ENCODE peak calls at places on chromosomes 13 and 19, in seven cellular contexts. One of them, this sample, is unnamed.

GRCh38 chr13:80030491-80030890 is 310.4 kb downstream of the SPRY2 start:
- DNase-seq in activated CD8-positive, alpha-beta memory T cell treated with anti-CD3 and anti-CD28 coated beads for 1 hour: no peak
- DNase-seq in BE2C: peak
- DNase-seq in Peyer's patch: peak
- DNase-seq in nucleus accumbens: peak
- DNase-seq in astrocyte of the hippocampus: peak
- DNase-seq in NCI-H82: no peak
- DNase-seq in this sample: peak

GRCh38 chr13:28819046-28819747 is 942 bp upstream of the MTUS2 start:
- DNase-seq in activated CD8-positive, alpha-beta memory T cell treated with anti-CD3 and anti-CD28 coated beads for 1 hour: no peak
- DNase-seq in BE2C: peak
- DNase-seq in Peyer's patch: no peak
- DNase-seq in nucleus accumbens: no peak
- DNase-seq in astrocyte of the hippocampus: peak
- DNase-seq in NCI-H82: no peak
- DNase-seq in this sample: no peak

GRCh38 chr13:30629527-30629926 is 11.8 kb downstream of the USPL1 start:
- DNase-seq in activated CD8-positive, alpha-beta memory T cell treated with anti-CD3 and anti-CD28 coated beads for 1 hour: no peak
- DNase-seq in BE2C: no peak
- DNase-seq in Peyer's patch: no peak
- DNase-seq in nucleus accumbens: no peak
- DNase-seq in astrocyte of the hippocampus: no peak
- DNase-seq in NCI-H82: no peak
- DNase-seq in this sample: no peak

GRCh38 chr19:16496613-16496983 is 404 bp downstream of the C19orf44 start:
- DNase-seq in activated CD8-positive, alpha-beta memory T cell treated with anti-CD3 and anti-CD28 coated beads for 1 hour: no peak
- DNase-seq in BE2C: no peak
- DNase-seq in Peyer's patch: peak
- DNase-seq in nucleus accumbens: no peak
- DNase-seq in astrocyte of the hippocampus: peak
- DNase-seq in NCI-H82: no peak
- DNase-seq in this sample: no peak

GRCh38 chr13:106534844-106535551 is 464 bp downstream of the EFNB2 start:
- DNase-seq in activated CD8-positive, alpha-beta memory T cell treated with anti-CD3 and anti-CD28 coated beads for 1 hour: peak
- DNase-seq in BE2C: peak
- DNase-seq in Peyer's patch: peak
- DNase-seq in nucleus accumbens: no peak
- DNase-seq in astrocyte of the hippocampus: peak
- DNase-seq in NCI-H82: no peak
- DNase-seq in this sample: no peak

GRCh38 chr13:40874138-40874776 is 84.8 kb downstream of the SLC25A15 start:
- DNase-seq in activated CD8-positive, alpha-beta memory T cell treated with anti-CD3 and anti-CD28 coated beads for 1 hour: no peak
- DNase-seq in BE2C: no peak
- DNase-seq in Peyer's patch: no peak
- DNase-seq in nucleus accumbens: no peak
- DNase-seq in astrocyte of the hippocampus: peak
- DNase-seq in NCI-H82: no peak
- DNase-seq in this sample: no peak

GRCh38 chr19:29271341-29271740 is 58.4 kb upstream of the UQCRFS1 start:
- DNase-seq in activated CD8-positive, alpha-beta memory T cell treated with anti-CD3 and anti-CD28 coated beads for 1 hour: no peak
- DNase-seq in BE2C: no peak
- DNase-seq in Peyer's patch: no peak
- DNase-seq in nucleus accumbens: no peak
- DNase-seq in astrocyte of the hippocampus: no peak
- DNase-seq in NCI-H82: no peak
- DNase-seq in this sample: no peak

GRCh38 chr13:101612736-101613135 is 160.3 kb downstream of the ITGBL1 start:
- DNase-seq in activated CD8-positive, alpha-beta memory T cell treated with anti-CD3 and anti-CD28 coated beads for 1 hour: no peak
- DNase-seq in BE2C: no peak
- DNase-seq in Peyer's patch: no peak
- DNase-seq in nucleus accumbens: no peak
- DNase-seq in astrocyte of the hippocampus: no peak
- DNase-seq in NCI-H82: no peak
- DNase-seq in this sample: no peak

GRCh38 chr19:2053601-2054389 is 2.8 kb upstream of the MKNK2 start:
- DNase-seq in activated CD8-positive, alpha-beta memory T cell treated with anti-CD3 and anti-CD28 coated beads for 1 hour: no peak
- DNase-seq in BE2C: peak
- DNase-seq in Peyer's patch: no peak
- DNase-seq in nucleus accumbens: no peak
- DNase-seq in astrocyte of the hippocampus: no peak
- DNase-seq in NCI-H82: no peak
- DNase-seq in this sample: no peak

GRCh38 chr19:14479985-14480694 is 5.0 kb upstream of the PTGER1 start:
- DNase-seq in activated CD8-positive, alpha-beta memory T cell treated with anti-CD3 and anti-CD28 coated beads for 1 hour: peak
- DNase-seq in BE2C: peak
- DNase-seq in Peyer's patch: no peak
- DNase-seq in nucleus accumbens: no peak
- DNase-seq in astrocyte of the hippocampus: peak
- DNase-seq in NCI-H82: peak
- DNase-seq in this sample: no peak

GRCh38 chr19:42092350-42092749 is 16.4 kb downstream of the ZNF574 start:
- DNase-seq in activated CD8-positive, alpha-beta memory T cell treated with anti-CD3 and anti-CD28 coated beads for 1 hour: peak
- DNase-seq in BE2C: peak
- DNase-seq in Peyer's patch: no peak
- DNase-seq in nucleus accumbens: no peak
- DNase-seq in astrocyte of the hippocampus: no peak
- DNase-seq in NCI-H82: peak
- DNase-seq in this sample: no peak

GRCh38 chr13:22218784-22219183 is 547.9 kb downstream of the FGF9 start:
- DNase-seq in activated CD8-positive, alpha-beta memory T cell treated with anti-CD3 and anti-CD28 coated beads for 1 hour: no peak
- DNase-seq in BE2C: no peak
- DNase-seq in Peyer's patch: no peak
- DNase-seq in nucleus accumbens: no peak
- DNase-seq in astrocyte of the hippocampus: no peak
- DNase-seq in NCI-H82: no peak
- DNase-seq in this sample: no peak

GRCh38 chr13:44816701-44817684 is 172.3 kb downstream of the NUFIP1 start:
- DNase-seq in activated CD8-positive, alpha-beta memory T cell treated with anti-CD3 and anti-CD28 coated beads for 1 hour: no peak
- DNase-seq in BE2C: no peak
- DNase-seq in Peyer's patch: no peak
- DNase-seq in nucleus accumbens: no peak
- DNase-seq in astrocyte of the hippocampus: no peak
- DNase-seq in NCI-H82: no peak
- DNase-seq in this sample: no peak

GRCh38 chr19:15248648-15249559 is 16.7 kb upstream of the EPHX3 start:
- DNase-seq in activated CD8-positive, alpha-beta memory T cell treated with anti-CD3 and anti-CD28 coated beads for 1 hour: no peak
- DNase-seq in BE2C: no peak
- DNase-seq in Peyer's patch: peak
- DNase-seq in nucleus accumbens: no peak
- DNase-seq in astrocyte of the hippocampus: peak
- DNase-seq in NCI-H82: no peak
- DNase-seq in this sample: no peak

GRCh38 chr19:5921777-5922176 is 7.7 kb downstream of the CAPS start:
- DNase-seq in activated CD8-positive, alpha-beta memory T cell treated with anti-CD3 and anti-CD28 coated beads for 1 hour: no peak
- DNase-seq in BE2C: no peak
- DNase-seq in Peyer's patch: no peak
- DNase-seq in nucleus accumbens: no peak
- DNase-seq in astrocyte of the hippocampus: no peak
- DNase-seq in NCI-H82: no peak
- DNase-seq in this sample: no peak

GRCh38 chr19:1394252-1395193 is 6.8 kb downstream of the GAMT start:
- DNase-seq in activated CD8-positive, alpha-beta memory T cell treated with anti-CD3 and anti-CD28 coated beads for 1 hour: no peak
- DNase-seq in BE2C: no peak
- DNase-seq in Peyer's patch: no peak
- DNase-seq in nucleus accumbens: peak
- DNase-seq in astrocyte of the hippocampus: peak
- DNase-seq in NCI-H82: peak
- DNase-seq in this sample: no peak

GRCh38 chr19:3768015-3768747 is 3.8 kb downstream of the RAX2 start:
- DNase-seq in activated CD8-positive, alpha-beta memory T cell treated with anti-CD3 and anti-CD28 coated beads for 1 hour: no peak
- DNase-seq in BE2C: no peak
- DNase-seq in Peyer's patch: no peak
- DNase-seq in nucleus accumbens: no peak
- DNase-seq in astrocyte of the hippocampus: no peak
- DNase-seq in NCI-H82: peak
- DNase-seq in this sample: no peak

GRCh38 chr19:17328517-17329060 is 6.1 kb downstream of the ANO8 start:
- DNase-seq in activated CD8-positive, alpha-beta memory T cell treated with anti-CD3 and anti-CD28 coated beads for 1 hour: no peak
- DNase-seq in BE2C: no peak
- DNase-seq in Peyer's patch: no peak
- DNase-seq in nucleus accumbens: no peak
- DNase-seq in astrocyte of the hippocampus: no peak
- DNase-seq in NCI-H82: no peak
- DNase-seq in this sample: no peak

GRCh38 chr13:63541336-63541735 is 2125.7 kb upstream of the PCDH20 start:
- DNase-seq in activated CD8-positive, alpha-beta memory T cell treated with anti-CD3 and anti-CD28 coated beads for 1 hour: no peak
- DNase-seq in BE2C: no peak
- DNase-seq in Peyer's patch: no peak
- DNase-seq in nucleus accumbens: no peak
- DNase-seq in astrocyte of the hippocampus: no peak
- DNase-seq in NCI-H82: no peak
- DNase-seq in this sample: no peak

GRCh38 chr13:23851106-23851505 is 38.1 kb downstream of the MIPEP start:
- DNase-seq in activated CD8-positive, alpha-beta memory T cell treated with anti-CD3 and anti-CD28 coated beads for 1 hour: no peak
- DNase-seq in BE2C: no peak
- DNase-seq in Peyer's patch: no peak
- DNase-seq in nucleus accumbens: no peak
- DNase-seq in astrocyte of the hippocampus: peak
- DNase-seq in NCI-H82: no peak
- DNase-seq in this sample: no peak

GRCh38 chr13:32736648-32737047 is 150.4 kb downstream of the PDS5B start:
- DNase-seq in activated CD8-positive, alpha-beta memory T cell treated with anti-CD3 and anti-CD28 coated beads for 1 hour: no peak
- DNase-seq in BE2C: no peak
- DNase-seq in Peyer's patch: no peak
- DNase-seq in nucleus accumbens: no peak
- DNase-seq in astrocyte of the hippocampus: no peak
- DNase-seq in NCI-H82: no peak
- DNase-seq in this sample: no peak

GRCh38 chr13:50529154-50529882 is 314.2 kb downstream of the DLEU7 start:
- DNase-seq in activated CD8-positive, alpha-beta memory T cell treated with anti-CD3 and anti-CD28 coated beads for 1 hour: no peak
- DNase-seq in BE2C: peak
- DNase-seq in Peyer's patch: peak
- DNase-seq in nucleus accumbens: peak
- DNase-seq in astrocyte of the hippocampus: peak
- DNase-seq in NCI-H82: no peak
- DNase-seq in this sample: peak

GRCh38 chr13:99307247-99307646 is at the start of gene GPR183:
- DNase-seq in activated CD8-positive, alpha-beta memory T cell treated with anti-CD3 and anti-CD28 coated beads for 1 hour: no peak
- DNase-seq in BE2C: no peak
- DNase-seq in Peyer's patch: no peak
- DNase-seq in nucleus accumbens: no peak
- DNase-seq in astrocyte of the hippocampus: peak
- DNase-seq in NCI-H82: no peak
- DNase-seq in this sample: no peak

GRCh38 chr19:50167314-50167721 is 4.2 kb upstream of the IZUMO2 start:
- DNase-seq in activated CD8-positive, alpha-beta memory T cell treated with anti-CD3 and anti-CD28 coated beads for 1 hour: no peak
- DNase-seq in BE2C: peak
- DNase-seq in Peyer's patch: peak
- DNase-seq in nucleus accumbens: no peak
- DNase-seq in astrocyte of the hippocampus: peak
- DNase-seq in NCI-H82: no peak
- DNase-seq in this sample: no peak

GRCh38 chr13:51298812-51299211 is 40.7 kb upstream of the SERPINE3 start:
- DNase-seq in activated CD8-positive, alpha-beta memory T cell treated with anti-CD3 and anti-CD28 coated beads for 1 hour: no peak
- DNase-seq in BE2C: no peak
- DNase-seq in Peyer's patch: no peak
- DNase-seq in nucleus accumbens: no peak
- DNase-seq in astrocyte of the hippocampus: no peak
- DNase-seq in NCI-H82: peak
- DNase-seq in this sample: no peak

GRCh38 chr19:31110331-31110730 is 238.9 kb downstream of the TSHZ3 start:
- DNase-seq in activated CD8-positive, alpha-beta memory T cell treated with anti-CD3 and anti-CD28 coated beads for 1 hour: no peak
- DNase-seq in BE2C: no peak
- DNase-seq in Peyer's patch: no peak
- DNase-seq in nucleus accumbens: no peak
- DNase-seq in astrocyte of the hippocampus: peak
- DNase-seq in NCI-H82: peak
- DNase-seq in this sample: no peak

GRCh38 chr13:71242191-71242590 is 624.8 kb downstream of the DACH1 start:
- DNase-seq in activated CD8-positive, alpha-beta memory T cell treated with anti-CD3 and anti-CD28 coated beads for 1 hour: no peak
- DNase-seq in BE2C: no peak
- DNase-seq in Peyer's patch: no peak
- DNase-seq in nucleus accumbens: no peak
- DNase-seq in astrocyte of the hippocampus: peak
- DNase-seq in NCI-H82: peak
- DNase-seq in this sample: no peak

GRCh38 chr19:6819323-6819722 is 46.8 kb downstream of the VAV1 start:
- DNase-seq in activated CD8-positive, alpha-beta memory T cell treated with anti-CD3 and anti-CD28 coated beads for 1 hour: no peak
- DNase-seq in BE2C: no peak
- DNase-seq in Peyer's patch: no peak
- DNase-seq in nucleus accumbens: no peak
- DNase-seq in astrocyte of the hippocampus: no peak
- DNase-seq in NCI-H82: no peak
- DNase-seq in this sample: no peak

GRCh38 chr13:30388401-30389283 is 33.7 kb upstream of the UBE2L5 start:
- DNase-seq in activated CD8-positive, alpha-beta memory T cell treated with anti-CD3 and anti-CD28 coated beads for 1 hour: no peak
- DNase-seq in BE2C: no peak
- DNase-seq in Peyer's patch: no peak
- DNase-seq in nucleus accumbens: no peak
- DNase-seq in astrocyte of the hippocampus: no peak
- DNase-seq in NCI-H82: peak
- DNase-seq in this sample: no peak

GRCh38 chr13:46010148-46010547 is 42.4 kb downstream of the ZC3H13 start:
- DNase-seq in activated CD8-positive, alpha-beta memory T cell treated with anti-CD3 and anti-CD28 coated beads for 1 hour: no peak
- DNase-seq in BE2C: no peak
- DNase-seq in Peyer's patch: no peak
- DNase-seq in nucleus accumbens: no peak
- DNase-seq in astrocyte of the hippocampus: peak
- DNase-seq in NCI-H82: peak
- DNase-seq in this sample: no peak

GRCh38 chr13:26920614-26921355 is 160.2 kb upstream of the GPR12 start:
- DNase-seq in activated CD8-positive, alpha-beta memory T cell treated with anti-CD3 and anti-CD28 coated beads for 1 hour: no peak
- DNase-seq in BE2C: no peak
- DNase-seq in Peyer's patch: no peak
- DNase-seq in nucleus accumbens: no peak
- DNase-seq in astrocyte of the hippocampus: no peak
- DNase-seq in NCI-H82: no peak
- DNase-seq in this sample: no peak

GRCh38 chr19:49682274-49682673 is 5.2 kb downstream of the PRMT1 start:
- DNase-seq in activated CD8-positive, alpha-beta memory T cell treated with anti-CD3 and anti-CD28 coated beads for 1 hour: no peak
- DNase-seq in BE2C: no peak
- DNase-seq in Peyer's patch: no peak
- DNase-seq in nucleus accumbens: no peak
- DNase-seq in astrocyte of the hippocampus: no peak
- DNase-seq in NCI-H82: no peak
- DNase-seq in this sample: no peak

GRCh38 chr13:111005808-111006494 is 91.1 kb upstream of the ANKRD10 start:
- DNase-seq in activated CD8-positive, alpha-beta memory T cell treated with anti-CD3 and anti-CD28 coated beads for 1 hour: no peak
- DNase-seq in BE2C: no peak
- DNase-seq in Peyer's patch: no peak
- DNase-seq in nucleus accumbens: no peak
- DNase-seq in astrocyte of the hippocampus: peak
- DNase-seq in NCI-H82: no peak
- DNase-seq in this sample: no peak

GRCh38 chr13:38670627-38671026 is 16.2 kb upstream of the FREM2 start:
- DNase-seq in activated CD8-positive, alpha-beta memory T cell treated with anti-CD3 and anti-CD28 coated beads for 1 hour: no peak
- DNase-seq in BE2C: no peak
- DNase-seq in Peyer's patch: no peak
- DNase-seq in nucleus accumbens: no peak
- DNase-seq in astrocyte of the hippocampus: peak
- DNase-seq in NCI-H82: no peak
- DNase-seq in this sample: no peak

GRCh38 chr19:10088949-10089554 is 2.9 kb downstream of the SHFL start:
- DNase-seq in activated CD8-positive, alpha-beta memory T cell treated with anti-CD3 and anti-CD28 coated beads for 1 hour: no peak
- DNase-seq in BE2C: no peak
- DNase-seq in Peyer's patch: no peak
- DNase-seq in nucleus accumbens: no peak
- DNase-seq in astrocyte of the hippocampus: no peak
- DNase-seq in NCI-H82: no peak
- DNase-seq in this sample: no peak

GRCh38 chr19:45474191-45474940 is 6.6 kb downstream of the FOSB start:
- DNase-seq in activated CD8-positive, alpha-beta memory T cell treated with anti-CD3 and anti-CD28 coated beads for 1 hour: no peak
- DNase-seq in BE2C: no peak
- DNase-seq in Peyer's patch: no peak
- DNase-seq in nucleus accumbens: no peak
- DNase-seq in astrocyte of the hippocampus: peak
- DNase-seq in NCI-H82: no peak
- DNase-seq in this sample: no peak

This sample was measured in hippocampal formation.